ENCODE peak calls at places on chromosomes 2 and 18, in four cellular contexts. F, L, D and Q are unnamed samples.

GRCh38 chr2:237509905-237510304 is 22.9 kb downstream of the MLPH start:
- DNase-seq in F (no peak), L (no peak), D (no peak), Q (no peak)

GRCh38 chr2:177753682-177754475 is 318.7 kb downstream of the PDE11A start:
- DNase-seq in F (peak), L (no peak), D (no peak), Q (peak)

GRCh38 chr2:228401065-228401912 is 219.8 kb upstream of the SPHKAP start:
- DNase-seq in F (no peak), L (no peak), D (no peak), Q (no peak)

GRCh38 chr2:55961318-55961911 is 37.8 kb upstream of the EFEMP1 start:
- DNase-seq in F (peak), L (no peak), D (peak), Q (peak)

GRCh38 chr18:26504831-26505230 is 43.5 kb downstream of the KCTD1 start:
- DNase-seq in F (no peak), L (no peak), D (no peak), Q (no peak)

GRCh38 chr2:150591901-150592300 is 104.4 kb upstream of the RND3 start:
- DNase-seq in F (no peak), L (no peak), D (no peak), Q (no peak)

GRCh38 chr2:122681626-122682025 is 926.2 kb downstream of the TSN start:
- DNase-seq in F (no peak), L (no peak), D (no peak), Q (no peak)

GRCh38 chr2:145771526-145771925 is 1251.6 kb upstream of the ZEB2 start:
- DNase-seq in F (no peak), L (no peak), D (no peak), Q (no peak)

GRCh38 chr2:164710252-164710633 is 89.0 kb upstream of the GRB14 start:
- DNase-seq in F (no peak), L (no peak), D (no peak), Q (no peak)

GRCh38 chr2:58650781-58651180 is 409.7 kb upstream of the FANCL start:
- DNase-seq in F (no peak), L (no peak), D (no peak), Q (no peak)

GRCh38 chr2:27408601-27409320 is 630 bp downstream of the PPM1G start:
- DNase-seq in F (no peak), L (no peak), D (no peak), Q (no peak)

GRCh38 chr18:23380001-23380550 is 73.0 kb upstream of the RIOK3 start:
- DNase-seq in F (no peak), L (no peak), D (no peak), Q (no peak)

GRCh38 chr18:24514439-24514838 is 54.0 kb downstream of the HRH4 start:
- DNase-seq in F (peak), L (no peak), D (peak), Q (peak)

GRCh38 chr2:237150831-237151230 is 65.1 kb downstream of the COPS8 start:
- DNase-seq in F (no peak), L (no peak), D (no peak), Q (no peak)

GRCh38 chr2:42068571-42069178 is 20.9 kb downstream of the PKDCC start:
- DNase-seq in F (no peak), L (no peak), D (no peak), Q (no peak)

GRCh38 chr2:218957685-218958084 is 1.8 kb upstream of the CDK5R2 start:
- DNase-seq in F (no peak), L (no peak), D (no peak), Q (no peak)

GRCh38 chr18:79962835-79963657 is 1.4 kb upstream of the HSBP1L1 start:
- DNase-seq in F (no peak), L (peak), D (peak), Q (no peak)

GRCh38 chr18:48111547-48111946 is 181.1 kb upstream of the SMAD2 start:
- DNase-seq in F (no peak), L (no peak), D (no peak), Q (no peak)

GRCh38 chr2:161631855-161632391 is 7.7 kb downstream of the SLC4A10 start:
- DNase-seq in F (no peak), L (no peak), D (no peak), Q (no peak)

GRCh38 chr2:131154071-131154531 is 49.0 kb downstream of the PLEKHB2 start:
- DNase-seq in F (peak), L (peak), D (peak), Q (peak)

GRCh38 chr2:41926614-41927580 is 120.9 kb upstream of the PKDCC start:
- DNase-seq in F (no peak), L (no peak), D (no peak), Q (no peak)

GRCh38 chr2:96831679-96832078 is 12.1 kb downstream of the ANKRD23 start:
- DNase-seq in F (no peak), L (no peak), D (no peak), Q (no peak)

GRCh38 chr18:811192-812122 is 585 bp downstream of the YES1 start:
- DNase-seq in F (no peak), L (no peak), D (no peak), Q (no peak)

GRCh38 chr18:51342815-51343214 is 145.3 kb upstream of the MEX3C start:
- DNase-seq in F (no peak), L (no peak), D (no peak), Q (no peak)

GRCh38 chr18:6521804-6522418 is 107.2 kb upstream of the L3MBTL4 start:
- DNase-seq in F (peak), L (peak), D (no peak), Q (no peak)

GRCh38 chr2:60585276-60585675 is 31.8 kb upstream of the BCL11A start:
- DNase-seq in F (no peak), L (no peak), D (no peak), Q (no peak)

GRCh38 chr2:60581461-60582282 is 28.2 kb upstream of the BCL11A start:
- DNase-seq in F (peak), L (no peak), D (peak), Q (peak)

GRCh38 chr2:60583604-60584003 is 30.1 kb upstream of the BCL11A start:
- DNase-seq in F (no peak), L (no peak), D (no peak), Q (no peak)

GRCh38 chr2:60589093-60589492 is 35.6 kb upstream of the BCL11A start:
- DNase-seq in F (no peak), L (no peak), D (no peak), Q (no peak)

DNA sequence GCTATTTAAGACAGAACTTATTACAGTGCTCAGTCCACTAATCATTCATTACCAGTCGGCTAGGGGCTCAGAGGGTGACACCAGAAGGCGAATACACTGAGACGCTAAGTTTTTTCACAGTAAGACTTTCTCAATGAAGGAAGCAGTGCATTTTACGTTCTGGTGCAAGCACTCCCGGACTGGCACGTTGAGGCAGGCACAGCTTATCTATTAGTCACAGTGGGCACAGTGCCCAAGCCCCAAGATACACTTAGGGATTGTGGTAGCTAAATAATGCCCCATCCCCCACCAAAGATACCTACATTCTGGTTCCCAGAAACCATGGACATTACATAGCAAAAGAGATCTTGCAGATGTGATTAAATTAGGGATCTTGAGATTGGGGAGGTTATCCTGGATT is 32.6 kb upstream of the BCL11A start:
- DNase-seq in F (no peak), L (no peak), D (no peak), Q (no peak)
- TF ChIP-seq TAF1 in F (no peak), L (no peak), D (no peak), Q (no peak)

GRCh38 chr2:98515571-98515927 is 70.9 kb downstream of the INPP4A start:
- DNase-seq in F (no peak), L (no peak), D (no peak), Q (no peak)

GRCh38 chr2:98519156-98519555 is 74.5 kb downstream of the INPP4A start:
- DNase-seq in F (no peak), L (no peak), D (no peak), Q (no peak)

GRCh38 chr2:98519851-98520250 is 75.2 kb downstream of the INPP4A start:
- DNase-seq in F (no peak), L (no peak), D (no peak), Q (no peak)

GRCh38 chr2:98517636-98518035 is 73.0 kb downstream of the INPP4A start:
- DNase-seq in F (no peak), L (no peak), D (no peak), Q (no peak)

DNA sequence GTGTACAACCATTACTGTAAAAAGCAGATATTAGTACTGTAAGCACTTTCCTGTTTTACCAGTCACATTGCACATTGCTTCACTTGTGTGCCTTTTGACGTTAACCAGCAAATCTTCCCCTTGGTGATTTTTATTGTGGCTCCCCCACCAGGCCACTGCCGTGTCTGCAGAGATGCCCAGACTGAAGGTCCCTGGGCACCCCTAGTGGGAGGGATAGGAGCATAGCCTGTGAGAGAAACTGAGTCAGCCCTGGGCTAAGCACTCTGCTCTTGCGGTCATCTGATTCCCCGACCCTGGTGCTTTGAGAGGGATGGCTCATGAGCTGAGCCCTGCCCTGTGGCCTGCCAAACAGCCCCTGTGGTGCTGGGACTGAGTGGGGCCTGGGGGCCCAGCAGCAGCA is 73.4 kb downstream of the INPP4A start:
- DNase-seq in F (peak), L (no peak), D (peak), Q (peak)
- TF ChIP-seq TAF1 in F (no peak), L (no peak), D (no peak), Q (no peak)

GRCh38 chr2:167862787-167863186 is 384.6 kb downstream of the STK39 start:
- DNase-seq in F (no peak), L (peak), D (no peak), Q (no peak)
- TF ChIP-seq TAF1 in F (no peak), L (no peak), D (no peak), Q (no peak)

GRCh38 chr2:15686643-15687042 is 95.0 kb downstream of the DDX1 start:
- DNase-seq in F (no peak), L (no peak), D (no peak), Q (no peak)
- TF ChIP-seq TAF1 in F (no peak), L (no peak), D (no peak), Q (no peak)

GRCh38 chr2:100822587-100823248 is 2.8 kb downstream of the NPAS2 start:
- DNase-seq in F (no peak), L (no peak), D (no peak), Q (no peak)

GRCh38 chr2:100819365-100820345 is at the start of gene NPAS2:
- DNase-seq in F (peak), L (no peak), D (no peak), Q (peak)

GRCh38 chr2:100821913-100822260 is 1.9 kb downstream of the NPAS2 start:
- DNase-seq in F (no peak), L (no peak), D (no peak), Q (no peak)

GRCh38 chr2:100820346-100821254 is 661 bp downstream of the NPAS2 start:
- DNase-seq in F (no peak), L (no peak), D (no peak), Q (no peak)

GRCh38 chr2:100821255-100821912 is 1.4 kb downstream of the NPAS2 start:
- DNase-seq in F (no peak), L (no peak), D (no peak), Q (no peak)
- TF ChIP-seq TAF1 in F (no peak), L (no peak), D (no peak), Q (no peak)